ENCODE peak calls at places on chromosomes 3 and 15, in six cellular contexts. K is H9, I is H1, E is IMR-90, Q is neuronal stem cell, H is trophoblast cell. L is an unnamed sample.

GRCh38 chr3:159548675-159549335 is 439.8 kb upstream of the IL12A start:
- DNase-seq in K (no peak), I (no peak), E (peak), Q (no peak), H (no peak), L (no peak)

GRCh38 chr3:30741870-30742269 is 135.5 kb downstream of the TGFBR2 start:
- DNase-seq in K (no peak), I (no peak), E (no peak), Q (no peak), H (no peak), L (no peak)

GRCh38 chr15:81351651-81352050 is 22.4 kb downstream of the TMC3 start:
- DNase-seq in K (no peak), I (no peak), E (no peak), Q (no peak), H (no peak), L (no peak)

GRCh38 chr15:69784808-69785550 is 312.7 kb downstream of the TLE3 start:
- DNase-seq in K (no peak), I (no peak), E (peak), Q (no peak), H (no peak), L (no peak)

GRCh38 chr3:164940737-164941136 is 137.6 kb downstream of the SI start:
- DNase-seq in K (no peak), I (no peak), E (no peak), Q (no peak), H (no peak), L (peak)

GRCh38 chr3:177015881-177016280 is 181.4 kb downstream of the TBL1XR1 start:
- DNase-seq in K (no peak), I (no peak), E (no peak), Q (no peak), H (no peak), L (no peak)

GRCh38 chr3:71651625-71652024 is 68.1 kb upstream of the FOXP1 start:
- DNase-seq in K (no peak), I (no peak), E (no peak), Q (no peak), H (no peak), L (no peak)

GRCh38 chr3:191356586-191357439 is 26.5 kb upstream of the UTS2B start:
- DNase-seq in K (no peak), I (no peak), E (peak), Q (no peak), H (peak), L (peak)

GRCh38 chr15:20353966-20354883 is 187.4 kb downstream of the GOLGA6L6 start:
- DNase-seq in K (peak), I (no peak), E (no peak), Q (no peak), H (no peak), L (no peak)

GRCh38 chr3:71815676-71816075 is 30.7 kb upstream of the PROK2 start:
- DNase-seq in K (no peak), I (no peak), E (no peak), Q (no peak), H (no peak), L (no peak)

GRCh38 chr3:39254806-39255449 is 24.9 kb downstream of the CX3CR1 start:
- DNase-seq in K (no peak), I (no peak), E (peak), Q (no peak), H (no peak), L (no peak)

GRCh38 chr3:86969500-86970189 is 21.3 kb downstream of the VGLL3 start:
- DNase-seq in K (peak), I (peak), E (peak), Q (no peak), H (peak), L (peak)

GRCh38 chr15:53671545-53671944 is 87.9 kb downstream of the WDR72 start:
- DNase-seq in K (no peak), I (no peak), E (no peak), Q (no peak), H (no peak), L (peak)

GRCh38 chr3:172354931-172355499 is 93.2 kb downstream of the GHSR start:
- DNase-seq in K (no peak), I (no peak), E (no peak), Q (no peak), H (no peak), L (no peak)

GRCh38 chr3:123758081-123758564 is 126.0 kb downstream of the MYLK start:
- DNase-seq in K (no peak), I (no peak), E (peak), Q (peak), H (no peak), L (no peak)

GRCh38 chr15:45157056-45157455 is 27.3 kb downstream of the DUOX1 start:
- DNase-seq in K (no peak), I (no peak), E (peak), Q (no peak), H (no peak), L (no peak)

GRCh38 chr3:65963787-65964707 is 74.7 kb downstream of the MAGI1 start:
- DNase-seq in K (no peak), I (no peak), E (peak), Q (no peak), H (peak), L (peak)

GRCh38 chr15:68786753-68787152 is 33.9 kb downstream of the ANP32A start:
- DNase-seq in K (no peak), I (no peak), E (no peak), Q (no peak), H (no peak), L (no peak)

DNA sequence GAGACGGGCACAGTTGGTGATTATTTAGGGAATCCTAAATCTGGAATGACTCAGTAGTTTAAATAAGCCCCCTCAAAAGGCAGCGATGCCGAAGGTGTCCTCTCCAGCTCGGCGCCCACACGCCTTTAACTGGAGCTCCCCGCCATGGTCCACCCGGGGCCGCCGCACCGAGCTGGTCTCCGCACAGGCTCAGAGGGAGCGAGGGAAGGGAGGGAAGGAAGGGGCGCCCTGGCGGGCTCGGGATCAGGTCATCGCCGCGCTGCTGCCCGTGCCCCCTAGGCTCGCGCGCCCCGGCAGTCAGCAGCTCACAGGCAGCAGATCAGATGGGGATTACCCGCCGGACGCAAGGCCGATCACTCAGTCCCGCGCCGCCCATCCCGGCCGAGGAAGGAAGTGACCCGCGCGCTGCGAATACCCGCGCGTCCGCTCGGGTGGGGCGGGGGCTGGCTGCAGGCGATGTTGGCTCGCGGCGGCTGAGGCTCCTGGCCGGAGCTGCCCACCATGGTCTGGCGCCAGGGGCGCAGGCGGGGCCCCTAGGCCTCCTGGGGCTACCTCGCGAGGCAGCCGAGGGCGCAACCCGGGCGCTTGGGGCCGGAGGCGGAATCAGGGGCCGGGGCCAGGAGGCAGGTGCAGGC is 318.0 kb downstream of the FGF12 start:
- DNase-seq in K (peak), I (no peak), E (no peak), Q (peak), H (no peak), L (peak)
- H3K9ac ChIP-seq in K (peak), I (peak), E (no peak), Q (peak), H (no peak), L (peak)

DNA sequence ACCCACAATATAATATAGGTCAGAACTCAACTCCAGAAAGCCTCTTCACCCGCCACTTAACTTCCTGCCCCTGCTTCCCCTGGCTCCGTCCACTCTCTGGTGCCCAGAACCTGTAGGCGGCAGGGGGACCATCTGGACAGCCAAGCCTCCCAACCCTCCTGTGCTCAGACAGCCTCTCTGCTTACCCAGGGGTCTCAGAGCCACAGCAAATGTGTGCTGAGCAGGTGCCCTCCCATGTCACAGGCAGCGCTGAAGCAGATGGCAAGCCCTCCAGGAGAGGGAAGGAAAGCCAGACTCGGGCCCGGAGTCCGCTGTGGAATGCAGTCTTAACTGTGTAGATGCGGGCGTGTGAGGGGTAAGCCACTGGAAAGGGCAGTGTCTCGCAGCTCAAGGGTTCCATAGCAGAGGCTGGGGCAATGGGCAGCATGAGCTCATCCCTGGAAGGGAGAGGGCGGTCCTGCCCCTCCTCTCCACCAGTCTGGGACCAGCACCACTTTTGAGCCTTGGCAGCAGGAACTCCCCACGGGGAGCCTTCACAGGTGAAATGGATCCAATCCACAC is 45.6 kb downstream of the UMPS start:
- DNase-seq in K (no peak), I (no peak), E (no peak), Q (no peak), H (peak), L (no peak)
- H2AK5ac ChIP-seq in K (peak), I (peak), E (peak), Q (no peak), H (peak), L (no peak)

DNA sequence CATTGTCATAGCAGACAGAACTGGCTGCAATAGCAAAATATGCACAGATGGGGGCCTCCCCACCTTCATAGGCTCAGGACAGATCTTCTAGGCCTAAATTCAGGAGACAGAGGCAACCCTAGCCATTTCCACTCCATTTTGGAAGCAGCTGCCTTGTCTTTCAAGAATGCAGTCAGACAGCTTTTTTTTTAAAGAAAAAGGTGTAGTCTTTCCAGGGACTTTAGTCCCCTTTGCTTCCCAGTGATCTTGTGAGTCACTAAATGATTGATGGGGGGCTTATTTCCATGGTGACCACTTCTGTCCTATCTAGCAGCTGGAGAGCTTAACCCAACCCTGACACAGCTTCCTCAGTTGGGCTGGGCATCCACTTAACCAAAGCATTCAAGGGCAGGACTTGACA is 165.9 kb downstream of the TPRG1 start:
- DNase-seq in K (no peak), I (no peak), E (no peak), Q (no peak), H (no peak), L (peak)
- H3K9ac ChIP-seq in K (no peak), I (no peak), E (no peak), Q (no peak), H (no peak), L (no peak)

GRCh38 chr15:72758195-72758594 is 25.4 kb downstream of the ADPGK start:
- DNase-seq in K (no peak), I (peak), E (peak), Q (no peak), H (no peak), L (peak)
- H2AK5ac ChIP-seq in K (no peak), I (no peak), E (peak), Q (no peak), H (no peak), L (no peak)

GRCh38 chr3:188053710-188054379 is 100.1 kb upstream of the LPP start:
- DNase-seq in K (no peak), I (no peak), E (no peak), Q (no peak), H (no peak), L (no peak)
- H3K9ac ChIP-seq in K (no peak), I (no peak), E (no peak), Q (no peak), H (no peak), L (no peak)

GRCh38 chr3:9147896-9148267 is 101.6 kb downstream of the SRGAP3 start:
- DNase-seq in K (no peak), I (no peak), E (no peak), Q (no peak), H (no peak), L (no peak)
- H2AK5ac ChIP-seq in K (no peak), I (no peak), E (no peak), Q (no peak), H (no peak), L (no peak)

GRCh38 chr3:46693897-46694235 is 387 bp upstream of the ALS2CL start:
- DNase-seq in K (no peak), I (no peak), E (no peak), Q (no peak), H (peak), L (no peak)

GRCh38 chr3:46693038-46693896 is at the start of gene ALS2CL:
- DNase-seq in K (peak), I (no peak), E (no peak), Q (no peak), H (peak), L (peak)

GRCh38 chr3:46694520-46694919 is 1.0 kb upstream of the ALS2CL start:
- DNase-seq in K (no peak), I (no peak), E (no peak), Q (no peak), H (no peak), L (no peak)

GRCh38 chr3:46695177-46695961 is 1.9 kb upstream of the ALS2CL start:
- DNase-seq in K (peak), I (no peak), E (no peak), Q (no peak), H (peak), L (peak)

DNA sequence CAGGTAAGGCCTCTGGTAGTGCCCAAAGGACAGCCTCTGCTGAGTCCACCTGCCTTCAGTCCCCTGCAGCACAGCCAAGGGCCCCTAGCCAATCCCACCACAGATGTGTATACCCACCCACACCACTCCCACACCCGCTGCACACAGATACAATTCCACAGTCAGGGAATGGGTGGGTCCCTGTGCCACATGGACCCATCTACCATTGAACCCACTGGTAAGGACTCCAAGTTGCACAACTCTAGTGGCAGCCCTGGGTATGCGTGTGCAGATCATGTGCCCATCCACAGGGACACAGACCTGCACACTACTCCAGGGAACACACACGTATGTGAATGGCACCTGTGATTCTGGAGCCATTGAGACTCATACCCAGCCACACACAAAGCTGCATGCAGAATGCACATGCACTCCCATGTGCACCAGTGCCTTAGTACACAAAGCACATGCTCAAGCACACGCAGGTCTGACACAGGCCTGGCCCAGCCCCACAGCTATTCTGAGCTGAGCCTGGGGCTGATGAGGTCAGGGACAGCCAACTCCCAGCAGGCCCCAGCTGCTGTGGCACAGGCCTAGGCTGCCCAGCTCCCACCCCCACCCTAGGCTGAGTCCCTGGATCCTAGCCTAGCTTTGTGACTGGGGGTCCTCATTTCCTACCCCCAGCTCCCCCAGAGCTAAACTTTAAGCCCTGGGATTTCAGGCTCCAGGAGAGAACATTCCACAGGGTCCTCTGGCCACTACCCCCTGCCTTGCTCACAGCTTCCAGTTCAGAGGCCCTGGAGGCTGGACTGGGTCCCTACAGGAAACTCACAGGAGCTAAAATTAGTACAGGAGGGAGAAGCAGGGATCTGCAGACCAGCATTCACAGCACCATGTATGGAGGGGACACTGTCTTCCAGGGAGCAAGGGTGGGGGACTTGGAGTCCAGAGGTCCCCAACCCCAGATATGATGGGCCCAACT is 2.8 kb upstream of the ALS2CL start:
- DNase-seq in K (no peak), I (no peak), E (peak), Q (no peak), H (no peak), L (no peak)
- H3K9ac ChIP-seq in K (no peak), I (no peak), E (peak), Q (no peak), H (no peak), L (no peak)

GRCh38 chr3:49092948-49093852 is 671 bp downstream of the QRICH1 start:
- DNase-seq in K (peak), I (peak), E (peak), Q (peak), H (peak), L (peak)
- H2AK5ac ChIP-seq in K (no peak), I (peak), E (peak), Q (peak), H (peak), L (peak)

GRCh38 chr3:59817511-59817910 is 767.7 kb upstream of the CFAP20DC start:
- DNase-seq in K (no peak), I (no peak), E (no peak), Q (no peak), H (no peak), L (no peak)
- H3K9ac ChIP-seq in K (no peak), I (no peak), E (peak), Q (no peak), H (no peak), L (no peak)

DNA sequence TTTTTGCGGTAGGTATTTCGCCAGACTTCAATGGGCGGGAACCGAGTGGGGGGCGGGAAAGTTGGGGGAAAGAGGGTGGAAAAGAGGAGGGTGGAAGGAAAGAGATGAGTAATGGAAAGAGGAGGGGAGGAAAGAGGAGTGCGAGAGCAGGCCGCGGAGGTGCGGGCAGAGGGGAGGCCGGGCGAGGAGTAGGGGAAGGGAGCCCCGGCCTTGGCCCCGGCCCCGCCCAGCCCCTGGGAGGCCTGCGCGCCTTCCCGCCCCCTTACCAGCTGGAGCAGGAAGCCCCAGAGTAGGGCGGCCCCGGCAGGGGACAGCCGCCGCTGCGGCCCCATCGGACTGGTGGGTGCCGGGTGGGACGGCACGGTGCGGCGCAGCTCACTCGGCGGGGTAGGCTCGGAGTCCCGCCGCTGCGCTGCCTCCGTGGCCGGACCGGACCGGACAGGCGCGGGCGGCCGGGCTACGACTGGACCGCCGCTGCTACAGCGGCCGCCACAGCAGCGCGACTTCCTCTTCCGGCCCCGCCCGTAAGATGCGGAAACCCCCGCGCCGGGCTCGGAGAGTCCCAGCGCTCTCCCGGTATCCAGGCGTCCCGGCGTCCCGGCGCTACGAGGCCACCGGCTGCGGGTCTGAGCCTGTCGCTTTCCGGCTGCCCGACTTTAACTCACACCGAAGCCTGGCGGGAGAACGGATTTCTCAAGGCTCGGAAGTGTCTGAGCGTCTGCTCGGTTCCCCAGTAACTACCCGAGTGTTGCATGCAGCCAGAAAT is at the start of gene SPPL2A:
- DNase-seq in K (peak), I (no peak), E (peak), Q (peak), H (peak), L (peak)
- H2AK5ac ChIP-seq in K (no peak), I (no peak), E (peak), Q (no peak), H (peak), L (no peak)

L was measured in mesendoderm.